ENCODE peak calls at places on chromosomes 5 and 9, in six cellular contexts. I is GM23338, Z is HCT116, V is GM12891, P is endothelial cell of umbilical vein, L is HepG2. A is an unnamed sample.

GRCh38 chr5:175778951-175779475 is 92.4 kb upstream of the CPLX2 start:
- DNase-seq in I (peak), Z (peak), V (no peak), P (no peak), L (peak), A (peak)

GRCh38 chr5:142680605-142681259 is 5.2 kb downstream of the FGF1 start:
- DNase-seq in I (no peak), Z (peak), V (no peak), P (no peak), L (peak), A (no peak)

GRCh38 chr5:135330798-135331096 is 68.3 kb downstream of the MACROH2A1 start:
- DNase-seq in I (no peak), Z (no peak), V (no peak), P (no peak), L (no peak), A (no peak)

GRCh38 chr9:120894404-120895226 is 17.6 kb upstream of the PHF19 start:
- DNase-seq in I (peak), Z (no peak), V (no peak), P (peak), L (no peak), A (no peak)

GRCh38 chr9:93898026-93898425 is 57.1 kb downstream of the BARX1 start:
- DNase-seq in I (no peak), Z (no peak), V (no peak), P (no peak), L (no peak), A (no peak)

GRCh38 chr9:110900917-110901316 is 137.4 kb downstream of the LPAR1 start:
- DNase-seq in I (no peak), Z (no peak), V (no peak), P (peak), L (no peak), A (no peak)

GRCh38 chr9:131824175-131824594 is 84.3 kb upstream of the RAPGEF1 start:
- DNase-seq in I (no peak), Z (no peak), V (no peak), P (no peak), L (no peak), A (no peak)

GRCh38 chr9:135992486-135993408 is 31.6 kb upstream of the UBAC1 start:
- DNase-seq in I (peak), Z (no peak), V (no peak), P (peak), L (peak), A (peak)

GRCh38 chr9:34869390-34869789 is 88.7 kb upstream of the PHF24 start:
- DNase-seq in I (peak), Z (peak), V (no peak), P (peak), L (peak), A (no peak)

GRCh38 chr5:124230456-124230855 is 516.0 kb downstream of the ZNF608 start:
- DNase-seq in I (no peak), Z (no peak), V (no peak), P (no peak), L (no peak), A (no peak)

GRCh38 chr9:130905125-130905901 is 8.7 kb upstream of the QRFP start:
- DNase-seq in I (no peak), Z (no peak), V (no peak), P (no peak), L (no peak), A (no peak)

GRCh38 chr5:132773601-132774355 is 3.3 kb downstream of the SEPTIN8 start:
- DNase-seq in I (no peak), Z (no peak), V (no peak), P (no peak), L (no peak), A (no peak)

GRCh38 chr9:98708933-98709911 is at the start of gene GABBR2:
- DNase-seq in I (peak), Z (no peak), V (no peak), P (peak), L (no peak), A (no peak)

GRCh38 chr5:97096096-97096648 is 46.2 kb downstream of the LIX1 start:
- DNase-seq in I (no peak), Z (no peak), V (no peak), P (no peak), L (no peak), A (no peak)

GRCh38 chr5:132206782-132207181 is 20.9 kb downstream of the P4HA2 start:
- DNase-seq in I (no peak), Z (no peak), V (no peak), P (no peak), L (no peak), A (no peak)

GRCh38 chr9:128103589-128103962 is 24.0 kb downstream of the PTGES2 start:
- DNase-seq in I (peak), Z (no peak), V (no peak), P (no peak), L (peak), A (no peak)

GRCh38 chr5:95986001-95986400 is 24.4 kb upstream of the ELL2 start:
- DNase-seq in I (no peak), Z (no peak), V (no peak), P (no peak), L (no peak), A (no peak)

GRCh38 chr9:97809666-97810344 is 43.2 kb upstream of the FOXE1 start:
- DNase-seq in I (peak), Z (no peak), V (no peak), P (peak), L (no peak), A (no peak)

GRCh38 chr9:90420714-90421513 is 221.7 kb downstream of the DIRAS2 start:
- DNase-seq in I (no peak), Z (no peak), V (no peak), P (no peak), L (no peak), A (peak)

GRCh38 chr9:110069326-110070248 is 138.4 kb downstream of the C9orf152 start:
- DNase-seq in I (no peak), Z (no peak), V (no peak), P (peak), L (no peak), A (no peak)

GRCh38 chr5:179154991-179155955 is 95.1 kb downstream of the ZNF354C start:
- DNase-seq in I (no peak), Z (no peak), V (no peak), P (no peak), L (no peak), A (peak)

GRCh38 chr5:71782771-71783770 is 64.0 kb downstream of the CARTPT start:
- DNase-seq in I (peak), Z (peak), V (no peak), P (peak), L (peak), A (peak)

GRCh38 chr5:180119886-180120220 is 48.3 kb upstream of the RNF130 start:
- DNase-seq in I (no peak), Z (no peak), V (no peak), P (no peak), L (no peak), A (no peak)

GRCh38 chr9:100409176-100409556 is 17.8 kb upstream of the MSANTD3 start:
- DNase-seq in I (no peak), Z (no peak), V (no peak), P (no peak), L (no peak), A (no peak)

GRCh38 chr5:19900269-19900668 is 87.7 kb downstream of the CDH18 start:
- DNase-seq in I (no peak), Z (no peak), V (no peak), P (no peak), L (no peak), A (no peak)

GRCh38 chr5:8840237-8840636 is 705.6 kb downstream of the SEMA5A start:
- DNase-seq in I (peak), Z (no peak), V (no peak), P (no peak), L (no peak), A (no peak)

GRCh38 chr5:142512680-142513042 is 173.2 kb downstream of the FGF1 start:
- DNase-seq in I (no peak), Z (peak), V (no peak), P (no peak), L (peak), A (no peak)

GRCh38 chr5:175710361-175710760 is 52.5 kb downstream of the HRH2 start:
- DNase-seq in I (no peak), Z (no peak), V (no peak), P (no peak), L (no peak), A (no peak)

GRCh38 chr9:125277411-125277810 is 15.8 kb downstream of the GAPVD1 start:
- DNase-seq in I (no peak), Z (no peak), V (no peak), P (no peak), L (no peak), A (no peak)

GRCh38 chr9:72633966-72634365 is 112.6 kb downstream of the TMC1 start:
- DNase-seq in I (no peak), Z (peak), V (no peak), P (no peak), L (no peak), A (no peak)

GRCh38 chr5:10633271-10634049 is 69.6 kb downstream of the ANKRD33B start:
- DNase-seq in I (no peak), Z (no peak), V (no peak), P (peak), L (no peak), A (no peak)

GRCh38 chr9:97366476-97366875 is 45.4 kb upstream of the TDRD7 start:
- DNase-seq in I (no peak), Z (no peak), V (no peak), P (no peak), L (no peak), A (no peak)

GRCh38 chr9:37910271-37910670 is 6.3 kb upstream of the SLC25A51 start:
- DNase-seq in I (no peak), Z (no peak), V (no peak), P (no peak), L (no peak), A (no peak)

GRCh38 chr9:4781408-4781807 is 11.3 kb upstream of the RCL1 start:
- DNase-seq in I (no peak), Z (no peak), V (no peak), P (no peak), L (no peak), A (no peak)

GRCh38 chr9:95003694-95004451 is 277.4 kb downstream of the AOPEP start:
- DNase-seq in I (peak), Z (no peak), V (peak), P (peak), L (peak), A (no peak)

GRCh38 chr5:73180561-73180960 is 7.6 kb downstream of the TMEM174 start:
- DNase-seq in I (no peak), Z (no peak), V (no peak), P (no peak), L (no peak), A (no peak)

GRCh38 chr9:112754578-112754977 is 4.0 kb downstream of the SNX30 start:
- DNase-seq in I (no peak), Z (peak), V (no peak), P (no peak), L (no peak), A (no peak)

GRCh38 chr5:17743580-17744435 is 109.5 kb downstream of the TAF11L14 start:
- DNase-seq in I (no peak), Z (no peak), V (no peak), P (no peak), L (no peak), A (no peak)

GRCh38 chr9:92650839-92651621 is 18.9 kb downstream of the IPPK start:
- DNase-seq in I (no peak), Z (no peak), V (no peak), P (no peak), L (no peak), A (no peak)
- TF ChIP-seq POLR2AphosphoS5 in I (no peak), Z (no peak), V (no peak), P (no peak), L (no peak), A (no peak)

GRCh38 chr5:169128679-169129078 is 172.3 kb downstream of the SLIT3 start:
- DNase-seq in I (no peak), Z (no peak), V (no peak), P (no peak), L (no peak), A (no peak)

GRCh38 chr5:169131944-169132343 is 169.0 kb downstream of the SLIT3 start:
- DNase-seq in I (no peak), Z (no peak), V (no peak), P (no peak), L (no peak), A (no peak)

GRCh38 chr5:169133500-169133899 is 167.4 kb downstream of the SLIT3 start:
- DNase-seq in I (no peak), Z (no peak), V (no peak), P (no peak), L (no peak), A (no peak)
- TF ChIP-seq POLR2AphosphoS5 in I (no peak), Z (no peak), V (no peak), P (no peak), L (no peak), A (no peak)

GRCh38 chr9:10054456-10054855 is 558.3 kb downstream of the PTPRD start:
- DNase-seq in I (peak), Z (no peak), V (no peak), P (no peak), L (no peak), A (no peak)
- TF ChIP-seq POLR2AphosphoS5 in I (peak), Z (no peak), V (no peak), P (no peak), L (no peak), A (no peak)

GRCh38 chr5:138936225-138936967 is 61.3 kb upstream of the LRRTM2 start:
- DNase-seq in I (peak), Z (no peak), V (no peak), P (peak), L (no peak), A (no peak)
- TF ChIP-seq POLR2AphosphoS5 in I (no peak), Z (peak), V (peak), P (peak), L (no peak), A (no peak)

DNA sequence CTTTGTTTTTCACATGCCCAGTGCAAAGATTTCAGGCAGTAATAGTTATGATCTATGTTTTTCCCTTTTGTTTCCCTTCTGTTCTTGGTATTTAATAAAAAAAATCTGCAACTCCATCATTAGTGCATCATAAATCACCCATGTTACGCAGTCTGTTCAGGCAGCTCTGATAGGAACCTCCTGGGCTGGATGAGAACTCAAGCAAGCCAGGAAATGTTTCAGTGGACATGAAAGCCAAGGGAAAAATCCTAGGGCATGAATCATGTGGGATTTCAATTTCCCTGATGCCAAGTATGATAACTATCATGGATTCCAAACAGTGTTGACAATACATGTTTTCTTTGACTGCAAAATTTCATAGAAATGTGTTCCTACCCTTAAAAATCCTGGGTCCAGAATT is 119.7 kb upstream of the TARS1 start:
- DNase-seq in I (no peak), Z (no peak), V (no peak), P (peak), L (no peak), A (no peak)
- TF ChIP-seq POLR2AphosphoS5 in I (no peak), Z (no peak), V (no peak), P (peak), L (no peak), A (no peak)

A was measured in breast epithelium.